ENCODE peak calls at places on chromosome 16, in six cellular contexts. B, C, G, Y, S and K are unnamed samples.

GRCh38 chr16:85649978-85650863 is 37.1 kb downstream of the GSE1 start:
- DNase-seq in B (no peak), C (no peak), G (no peak), Y (no peak), S (no peak), K (no peak)

GRCh38 chr16:90035902-90036301 is 16.6 kb upstream of the DBNDD1 start:
- DNase-seq in B (no peak), C (no peak), G (no peak), Y (no peak), S (no peak), K (no peak)

GRCh38 chr16:86225905-86226371 is 284.4 kb upstream of the FOXF1 start:
- DNase-seq in B (no peak), C (no peak), G (no peak), Y (no peak), S (peak), K (no peak)

GRCh38 chr16:1082266-1082951 is 9.9 kb downstream of the SSTR5 start:
- DNase-seq in B (peak), C (no peak), G (peak), Y (no peak), S (peak), K (no peak)

GRCh38 chr16:51538707-51539604 is 387.9 kb upstream of the SALL1 start:
- DNase-seq in B (peak), C (no peak), G (peak), Y (no peak), S (peak), K (no peak)

GRCh38 chr16:67537270-67537635 is 8.6 kb downstream of the RIPOR1 start:
- DNase-seq in B (peak), C (no peak), G (peak), Y (peak), S (no peak), K (no peak)

GRCh38 chr16:3012246-3012645 is 477 bp upstream of the CLDN9 start:
- DNase-seq in B (no peak), C (no peak), G (peak), Y (no peak), S (no peak), K (no peak)

GRCh38 chr16:68612996-68613395 is 32.1 kb upstream of the CDH3 start:
- DNase-seq in B (no peak), C (no peak), G (no peak), Y (no peak), S (no peak), K (no peak)

GRCh38 chr16:19294156-19294649 is 8.7 kb downstream of the CLEC19A start:
- DNase-seq in B (no peak), C (no peak), G (no peak), Y (peak), S (no peak), K (no peak)

GRCh38 chr16:89090669-89091426 is 2.8 kb upstream of the ACSF3 start:
- DNase-seq in B (no peak), C (no peak), G (no peak), Y (no peak), S (no peak), K (no peak)

GRCh38 chr16:85389679-85390470 is 223.2 kb upstream of the GSE1 start:
- DNase-seq in B (no peak), C (no peak), G (no peak), Y (no peak), S (no peak), K (no peak)

GRCh38 chr16:70430667-70431536 is 8.0 kb downstream of the ST3GAL2 start:
- DNase-seq in B (no peak), C (no peak), G (no peak), Y (peak), S (no peak), K (peak)